ENCODE peak calls at places on chromosomes 13 and 19, in four cellular contexts. One of them, this sample, is unnamed.

GRCh38 chr13:105984236-105984635 is 551.2 kb downstream of the EFNB2 start:
- DNase-seq in fibroblast of lung: no peak
- DNase-seq in GM23338: no peak
- DNase-seq in breast epithelium: no peak
- DNase-seq in this sample: no peak

GRCh38 chr13:42803563-42804212 is 22.3 kb downstream of the FAM216B start:
- DNase-seq in GM23338: no peak
- DNase-seq in fibroblast of lung: peak
- DNase-seq in breast epithelium: no peak
- DNase-seq in this sample: no peak

GRCh38 chr19:10751109-10751972 is 33.5 kb downstream of the DNM2 start:
- DNase-seq in fibroblast of lung: no peak
- DNase-seq in GM23338: peak
- DNase-seq in breast epithelium: no peak
- DNase-seq in this sample: no peak

GRCh38 chr13:97182065-97182890 is 39.9 kb upstream of the MBNL2 start:
- DNase-seq in breast epithelium: no peak
- DNase-seq in GM23338: no peak
- DNase-seq in fibroblast of lung: no peak
- DNase-seq in this sample: no peak

GRCh38 chr13:110338441-110339101 is 31.5 kb downstream of the COL4A2 start:
- DNase-seq in GM23338: no peak
- DNase-seq in fibroblast of lung: peak
- DNase-seq in breast epithelium: no peak
- DNase-seq in this sample: peak

GRCh38 chr19:1277061-1277460 is 1.7 kb downstream of the FAM174C start:
- DNase-seq in GM23338: no peak
- DNase-seq in breast epithelium: no peak
- DNase-seq in fibroblast of lung: no peak
- DNase-seq in this sample: no peak

GRCh38 chr19:35355851-35356460 is 2.3 kb upstream of the FFAR3 start:
- DNase-seq in GM23338: peak
- DNase-seq in fibroblast of lung: peak
- DNase-seq in breast epithelium: peak
- DNase-seq in this sample: no peak

GRCh38 chr19:277581-278165 is 13.5 kb downstream of the PLPP2 start:
- DNase-seq in breast epithelium: no peak
- DNase-seq in fibroblast of lung: peak
- DNase-seq in GM23338: peak
- DNase-seq in this sample: no peak

GRCh38 chr13:100434010-100434763 is 154.4 kb downstream of the GGACT start:
- DNase-seq in fibroblast of lung: peak
- DNase-seq in GM23338: no peak
- DNase-seq in breast epithelium: no peak
- DNase-seq in this sample: no peak

GRCh38 chr13:44431150-44431549 is 57.5 kb downstream of the SERP2 start:
- DNase-seq in fibroblast of lung: no peak
- DNase-seq in GM23338: no peak
- DNase-seq in breast epithelium: no peak
- DNase-seq in this sample: no peak

GRCh38 chr13:72125561-72125960 is 258.6 kb upstream of the DACH1 start:
- DNase-seq in breast epithelium: no peak
- DNase-seq in fibroblast of lung: no peak
- DNase-seq in GM23338: no peak
- DNase-seq in this sample: no peak

GRCh38 chr13:41246969-41247750 is 16.2 kb downstream of the MTRF1 start:
- DNase-seq in GM23338: no peak
- DNase-seq in breast epithelium: no peak
- DNase-seq in fibroblast of lung: no peak
- DNase-seq in this sample: no peak

GRCh38 chr13:86757236-86757978 is 913.8 kb upstream of the SLITRK5 start:
- DNase-seq in fibroblast of lung: no peak
- DNase-seq in breast epithelium: no peak
- DNase-seq in GM23338: peak
- DNase-seq in this sample: no peak

GRCh38 chr13:75749407-75749806 is 113.3 kb downstream of the LMO7 start:
- DNase-seq in GM23338: peak
- DNase-seq in breast epithelium: no peak
- DNase-seq in fibroblast of lung: peak
- DNase-seq in this sample: no peak

GRCh38 chr13:42707596-42707995 is 73.8 kb upstream of the FAM216B start:
- DNase-seq in fibroblast of lung: peak
- DNase-seq in breast epithelium: no peak
- DNase-seq in GM23338: no peak
- DNase-seq in this sample: no peak

GRCh38 chr19:11578342-11579142 is 1.1 kb upstream of the ACP5 start:
- DNase-seq in breast epithelium: no peak
- DNase-seq in GM23338: peak
- DNase-seq in fibroblast of lung: peak
- DNase-seq in this sample: no peak

GRCh38 chr19:1253514-1254080 is 5.2 kb downstream of the MIDN start:
- DNase-seq in breast epithelium: no peak
- DNase-seq in fibroblast of lung: no peak
- DNase-seq in GM23338: no peak
- DNase-seq in this sample: no peak

GRCh38 chr19:11446652-11447301 is 11.3 kb downstream of the PRKCSH start:
- DNase-seq in fibroblast of lung: peak
- DNase-seq in GM23338: peak
- DNase-seq in breast epithelium: no peak
- DNase-seq in this sample: no peak

GRCh38 chr13:47039106-47039505 is 142.3 kb upstream of the HTR2A start:
- DNase-seq in breast epithelium: no peak
- DNase-seq in GM23338: no peak
- DNase-seq in fibroblast of lung: peak
- DNase-seq in this sample: peak

GRCh38 chr13:65836066-65836465 is 1394.1 kb downstream of the PCDH9 start:
- DNase-seq in fibroblast of lung: no peak
- DNase-seq in breast epithelium: no peak
- DNase-seq in GM23338: no peak
- DNase-seq in this sample: no peak

GRCh38 chr13:97141564-97142005 is 80.5 kb upstream of the MBNL2 start:
- DNase-seq in GM23338: peak
- DNase-seq in fibroblast of lung: peak
- DNase-seq in breast epithelium: no peak
- DNase-seq in this sample: peak

GRCh38 chr19:58021541-58022282 is 12.1 kb upstream of the ZSCAN1 start:
- DNase-seq in breast epithelium: peak
- DNase-seq in fibroblast of lung: peak
- DNase-seq in GM23338: peak
- DNase-seq in this sample: no peak

GRCh38 chr19:4099054-4099764 is 24.7 kb downstream of the MAP2K2 start:
- DNase-seq in breast epithelium: no peak
- DNase-seq in fibroblast of lung: no peak
- DNase-seq in GM23338: no peak
- DNase-seq in this sample: no peak

GRCh38 chr13:77384999-77385398 is 58.1 kb upstream of the MYCBP2 start:
- DNase-seq in fibroblast of lung: no peak
- DNase-seq in GM23338: no peak
- DNase-seq in breast epithelium: no peak
- DNase-seq in this sample: no peak

GRCh38 chr13:109355875-109356428 is 430.4 kb downstream of the IRS2 start:
- DNase-seq in GM23338: no peak
- DNase-seq in breast epithelium: no peak
- DNase-seq in fibroblast of lung: no peak
- DNase-seq in this sample: no peak

GRCh38 chr19:34500656-34501120 is 19.1 kb downstream of the WTIP start:
- DNase-seq in fibroblast of lung: no peak
- DNase-seq in breast epithelium: no peak
- DNase-seq in GM23338: peak
- DNase-seq in this sample: no peak

GRCh38 chr19:1170938-1171754 is 2.9 kb downstream of the SBNO2 start:
- DNase-seq in breast epithelium: no peak
- DNase-seq in GM23338: no peak
- DNase-seq in fibroblast of lung: peak
- DNase-seq in this sample: no peak

GRCh38 chr19:34991542-34992333 is 8.4 kb upstream of the GRAMD1A start:
- DNase-seq in GM23338: no peak
- DNase-seq in fibroblast of lung: no peak
- DNase-seq in breast epithelium: no peak
- DNase-seq in this sample: no peak

GRCh38 chr13:84211048-84211447 is 328.8 kb upstream of the SLITRK1 start:
- DNase-seq in breast epithelium: no peak
- DNase-seq in fibroblast of lung: no peak
- DNase-seq in GM23338: no peak
- DNase-seq in this sample: no peak

GRCh38 chr19:46596008-46596407 is 5.1 kb upstream of the CALM3 start:
- DNase-seq in breast epithelium: no peak
- DNase-seq in fibroblast of lung: no peak
- DNase-seq in GM23338: no peak
- DNase-seq in this sample: no peak

GRCh38 chr13:20057963-20058362 is 99.4 kb downstream of the ZMYM2 start:
- DNase-seq in fibroblast of lung: no peak
- DNase-seq in breast epithelium: no peak
- DNase-seq in GM23338: no peak
- DNase-seq in this sample: no peak

GRCh38 chr19:13008926-13009787 is 13.9 kb downstream of the NFIX start:
- DNase-seq in breast epithelium: no peak
- DNase-seq in fibroblast of lung: no peak
- DNase-seq in GM23338: peak
- DNase-seq in this sample: no peak

GRCh38 chr13:82571653-82572052 is 1310.6 kb downstream of the SLITRK1 start:
- DNase-seq in breast epithelium: no peak
- DNase-seq in fibroblast of lung: no peak
- DNase-seq in GM23338: no peak
- DNase-seq in this sample: no peak

GRCh38 chr19:33404506-33404905 is 31.0 kb downstream of the CEBPG start:
- DNase-seq in breast epithelium: peak
- DNase-seq in fibroblast of lung: no peak
- DNase-seq in GM23338: no peak
- DNase-seq in this sample: no peak

GRCh38 chr13:113008841-113009240 is 39.8 kb downstream of the MCF2L start:
- DNase-seq in fibroblast of lung: no peak
- DNase-seq in breast epithelium: no peak
- DNase-seq in GM23338: no peak
- DNase-seq in this sample: no peak

GRCh38 chr13:73220966-73221720 is 162.3 kb downstream of the KLF5 start:
- DNase-seq in fibroblast of lung: no peak
- DNase-seq in GM23338: no peak
- DNase-seq in breast epithelium: no peak
- DNase-seq in this sample: no peak

GRCh38 chr19:54517483-54517882 is 14.9 kb downstream of the LAIR2 start:
- DNase-seq in GM23338: peak
- DNase-seq in breast epithelium: peak
- DNase-seq in fibroblast of lung: peak
- DNase-seq in this sample: no peak

DNA sequence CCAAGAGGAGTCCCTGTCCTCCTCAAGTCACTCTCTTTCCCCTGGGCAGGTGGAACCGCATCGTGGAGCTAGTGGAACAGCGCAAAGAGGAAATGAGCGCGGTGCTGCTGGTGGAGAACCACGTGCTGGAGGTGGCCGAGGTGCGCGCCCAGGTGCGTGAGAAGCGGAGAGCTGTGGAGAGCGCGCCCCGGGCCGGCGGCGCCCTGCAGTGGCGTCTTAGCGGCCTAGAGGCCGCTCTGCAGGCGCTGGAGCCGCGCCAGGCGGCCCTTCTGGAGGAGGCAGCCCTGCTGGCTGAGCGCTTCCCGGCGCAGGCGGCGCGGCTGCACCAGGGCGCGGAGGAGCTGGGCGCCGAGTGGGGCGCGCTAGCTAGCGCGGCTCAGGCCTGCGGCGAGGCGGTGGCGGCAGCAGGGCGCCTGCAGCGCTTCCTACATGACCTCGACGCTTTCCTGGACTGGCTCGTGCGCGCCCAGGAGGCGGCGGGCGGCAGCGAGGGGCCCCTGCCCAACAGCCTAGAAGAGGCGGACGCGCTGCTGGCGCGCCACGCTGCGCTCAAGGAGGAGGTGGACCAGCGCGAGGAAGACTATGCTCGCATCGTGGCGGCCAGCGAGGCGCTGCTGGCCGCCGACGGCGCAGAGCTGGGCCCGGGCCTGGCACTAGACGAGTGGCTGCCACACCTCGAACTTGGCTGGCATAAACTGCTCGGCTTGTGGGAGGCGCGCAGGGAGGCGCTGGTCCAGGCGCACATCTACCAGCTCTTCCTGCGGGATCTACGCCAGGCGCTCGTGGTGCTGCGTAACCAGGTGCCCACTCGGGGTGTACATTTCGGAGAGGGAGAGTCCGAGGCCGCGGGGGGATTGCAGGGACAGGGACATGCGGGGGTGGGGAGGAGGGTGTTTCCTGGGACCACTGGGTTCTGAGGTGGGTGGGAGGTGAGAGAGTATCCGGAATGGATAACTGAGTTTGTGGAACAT is 52.8 kb downstream of the SPTBN4 start:
- DNase-seq in fibroblast of lung: peak
- DNase-seq in GM23338: peak
- DNase-seq in breast epithelium: no peak
- DNase-seq in this sample: no peak
- TF ChIP-seq CTCF in fibroblast of lung: no peak
- TF ChIP-seq CTCF in GM23338: peak
- TF ChIP-seq CTCF in breast epithelium: no peak
- TF ChIP-seq CTCF in this sample: no peak

DNA sequence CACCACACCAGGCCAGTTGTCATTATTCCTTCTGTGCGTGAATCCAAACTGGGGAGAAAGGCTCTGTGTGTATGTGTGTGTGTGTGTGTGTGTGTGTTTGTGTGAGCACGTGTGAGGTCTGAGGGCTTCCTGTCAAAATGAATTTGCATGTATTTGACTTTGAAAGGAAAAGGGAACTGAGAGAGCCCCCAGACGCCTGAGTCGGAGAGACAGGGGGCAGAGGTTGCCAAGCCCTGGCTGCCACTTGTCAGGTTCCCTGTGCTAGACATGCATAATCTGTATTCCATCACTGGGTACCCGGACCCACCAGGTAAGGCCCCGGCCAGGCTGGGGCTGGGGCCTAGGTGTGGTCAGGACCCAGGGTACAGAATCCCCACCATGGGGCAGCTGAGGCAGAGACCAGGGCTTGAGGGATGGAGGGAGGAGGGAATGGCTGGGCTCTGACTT is at the start of gene CLEC17A:
- DNase-seq in GM23338: no peak
- DNase-seq in breast epithelium: no peak
- DNase-seq in fibroblast of lung: no peak
- DNase-seq in this sample: no peak
- H3K4me3 ChIP-seq in GM23338: no peak
- H3K4me3 ChIP-seq in breast epithelium: no peak
- H3K4me3 ChIP-seq in fibroblast of lung: no peak
- H3K4me3 ChIP-seq in this sample: no peak

DNA sequence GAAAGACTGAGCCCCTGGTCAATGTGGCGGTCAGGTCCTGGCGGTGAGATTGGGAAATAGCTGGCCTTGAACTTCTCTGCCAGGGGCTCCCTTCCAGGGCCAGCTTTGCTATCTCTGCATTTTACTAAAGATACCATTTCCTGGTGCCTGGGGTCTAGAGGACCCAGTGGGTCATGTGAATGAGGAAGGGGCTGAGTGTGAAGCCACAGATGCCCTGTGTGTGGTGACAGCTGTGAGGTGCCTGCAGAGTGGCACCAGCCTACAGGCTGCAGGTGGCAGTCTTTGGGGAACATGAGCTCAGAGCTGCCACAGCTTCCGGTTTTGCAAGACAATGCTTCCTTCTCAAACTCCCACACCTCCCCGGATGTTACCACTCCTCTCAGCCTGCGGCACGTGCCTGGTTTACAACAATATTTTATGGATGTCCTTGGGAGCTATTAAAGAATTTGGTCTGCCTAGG is 5.2 kb upstream of the MLNR start:
- DNase-seq in breast epithelium: no peak
- DNase-seq in fibroblast of lung: no peak
- DNase-seq in GM23338: peak
- DNase-seq in this sample: no peak
- TF ChIP-seq CTCF in breast epithelium: no peak
- TF ChIP-seq CTCF in fibroblast of lung: no peak
- TF ChIP-seq CTCF in GM23338: peak
- TF ChIP-seq CTCF in this sample: no peak

GRCh38 chr13:99227331-99227900 is 26.8 kb downstream of the UBAC2 start:
- DNase-seq in fibroblast of lung: no peak
- DNase-seq in GM23338: no peak
- DNase-seq in breast epithelium: no peak
- DNase-seq in this sample: no peak
- H3K4me3 ChIP-seq in fibroblast of lung: no peak
- H3K4me3 ChIP-seq in GM23338: no peak
- H3K4me3 ChIP-seq in breast epithelium: no peak
- H3K4me3 ChIP-seq in this sample: no peak